ENCODE peak calls at places on chromosomes 13 and 19, in nine cellular contexts. S is AG10803; N is omental fat pad; J is A549; E is gastrocnemius medialis; Y is stimulated activated CD4-positive, alpha-beta T cell treated with anti-CD3 and anti-CD28 coated beads, Interleukin-4, amount 100 ng/mL, for 4 hours; C is activated naive CD4-positive, alpha-beta T cell; A is pancreas; D is stomach. T is an unnamed sample.

GRCh38 chr19:46115396-46116109 is 8.9 kb downstream of the IGFL3 start:
- DNase-seq in S (peak), N (no peak), J (no peak), E (no peak), Y (peak), C (no peak), A (no peak), D (no peak), T (peak)

GRCh38 chr13:64709079-64709478 is 2521.1 kb downstream of the PCDH9 start:
- DNase-seq in S (peak), N (no peak), J (no peak), E (no peak), Y (no peak), C (no peak), A (no peak), D (no peak), T (no peak)

GRCh38 chr19:7928741-7929701 is 3.1 kb upstream of the CTXN1 start:
- DNase-seq in S (peak), N (peak), J (peak), E (no peak), Y (peak), C (peak), A (peak), D (no peak), T (peak)

GRCh38 chr19:46616631-46617322 is 8.1 kb downstream of the PTGIR start:
- DNase-seq in S (peak), N (no peak), J (peak), E (no peak), Y (no peak), C (no peak), A (peak), D (peak), T (no peak)

GRCh38 chr13:45367358-45367757 is 26.4 kb upstream of the TPT1 start:
- DNase-seq in S (peak), N (peak), J (peak), E (no peak), Y (peak), C (peak), A (no peak), D (peak), T (peak)

GRCh38 chr13:49356224-49356623 is 87.6 kb downstream of the CAB39L start:
- DNase-seq in S (peak), N (no peak), J (no peak), E (no peak), Y (no peak), C (no peak), A (no peak), D (no peak), T (peak)

GRCh38 chr13:100710176-100710575 is 35.6 kb upstream of the TMTC4 start:
- DNase-seq in S (no peak), N (no peak), J (no peak), E (no peak), Y (no peak), C (no peak), A (no peak), D (no peak), T (no peak)

GRCh38 chr19:29502581-29502850 is 23.3 kb upstream of the VSTM2B start:
- DNase-seq in S (no peak), N (no peak), J (no peak), E (no peak), Y (no peak), C (no peak), A (no peak), D (no peak), T (no peak)

GRCh38 chr19:33428627-33429013 is 55.1 kb downstream of the CEBPG start:
- DNase-seq in S (no peak), N (no peak), J (no peak), E (no peak), Y (no peak), C (no peak), A (peak), D (no peak), T (no peak)

GRCh38 chr13:61664821-61665705 is 249.4 kb upstream of the PCDH20 start:
- DNase-seq in S (no peak), N (no peak), J (peak), E (no peak), Y (no peak), C (no peak), A (no peak), D (peak), T (peak)

GRCh38 chr13:32136061-32136460 is 104.5 kb downstream of the FRY start:
- DNase-seq in S (no peak), N (no peak), J (no peak), E (no peak), Y (no peak), C (no peak), A (no peak), D (no peak), T (no peak)

GRCh38 chr13:77919351-77920294 is 992 bp upstream of the EDNRB start:
- DNase-seq in S (no peak), N (no peak), J (no peak), E (peak), Y (no peak), C (no peak), A (peak), D (no peak), T (no peak)

GRCh38 chr13:30017880-30018279 is 167.5 kb upstream of the UBL3 start:
- DNase-seq in S (no peak), N (no peak), J (no peak), E (no peak), Y (no peak), C (no peak), A (no peak), D (no peak), T (no peak)

GRCh38 chr13:89518289-89519077 is 1829.0 kb upstream of the MIR17HG start:
- DNase-seq in S (no peak), N (no peak), J (no peak), E (no peak), Y (no peak), C (no peak), A (no peak), D (no peak), T (no peak)

GRCh38 chr19:51194527-51195315 is 30.2 kb upstream of the CD33 start:
- DNase-seq in S (no peak), N (no peak), J (no peak), E (no peak), Y (no peak), C (no peak), A (no peak), D (no peak), T (no peak)

GRCh38 chr19:4241824-4242430 is 5.0 kb upstream of the YJU2 start:
- DNase-seq in S (no peak), N (no peak), J (no peak), E (no peak), Y (no peak), C (no peak), A (no peak), D (no peak), T (no peak)

GRCh38 chr19:2164020-2164988 is 571 bp downstream of the DOT1L start:
- DNase-seq in S (no peak), N (no peak), J (no peak), E (no peak), Y (peak), C (no peak), A (peak), D (no peak), T (no peak)

GRCh38 chr19:33815410-33816340 is 19.0 kb downstream of the KCTD15 start:
- DNase-seq in S (no peak), N (no peak), J (no peak), E (no peak), Y (no peak), C (no peak), A (no peak), D (no peak), T (no peak)

GRCh38 chr19:52923782-52924593 is 760 bp upstream of the ZNF888 start:
- DNase-seq in S (peak), N (no peak), J (no peak), E (no peak), Y (no peak), C (no peak), A (no peak), D (peak), T (peak)

GRCh38 chr13:22883961-22884360 is 296.8 kb upstream of the SGCG start:
- DNase-seq in S (no peak), N (no peak), J (no peak), E (no peak), Y (no peak), C (no peak), A (no peak), D (no peak), T (no peak)

GRCh38 chr19:39144487-39145071 is 19.0 kb downstream of the PAK4 start:
- DNase-seq in S (peak), N (no peak), J (no peak), E (no peak), Y (no peak), C (no peak), A (no peak), D (no peak), T (no peak)

GRCh38 chr19:11551603-11552235 is 7.3 kb downstream of the ELOF1 start:
- DNase-seq in S (no peak), N (no peak), J (no peak), E (no peak), Y (no peak), C (no peak), A (no peak), D (no peak), T (no peak)

GRCh38 chr13:94542917-94543316 is 53.0 kb downstream of the TGDS start:
- DNase-seq in S (no peak), N (no peak), J (no peak), E (no peak), Y (no peak), C (no peak), A (no peak), D (no peak), T (no peak)

GRCh38 chr13:85997587-85997986 is 198.4 kb upstream of the SLITRK6 start:
- DNase-seq in S (no peak), N (no peak), J (peak), E (no peak), Y (no peak), C (no peak), A (no peak), D (no peak), T (no peak)

GRCh38 chr19:12801466-12802266 is at the start of the genes PRDX2 and THSD8:
- DNase-seq in S (peak), N (no peak), J (no peak), E (no peak), Y (peak), C (peak), A (peak), D (peak), T (no peak)

GRCh38 chr19:35501684-35502083 is 11.4 kb upstream of the KRTDAP start:
- DNase-seq in S (no peak), N (peak), J (no peak), E (no peak), Y (no peak), C (no peak), A (no peak), D (no peak), T (no peak)

T was measured in H54.